ENCODE peak calls at places on chromosomes 16 and 17, in four cellular contexts. R is transverse colon, D is GM23338, P is K562. A is an unnamed sample.

GRCh38 chr16:67164599-67165061 is at the start of gene HSF4:
- DNase-seq in D (no peak), P (peak), R (peak), A (no peak)

GRCh38 chr16:66874079-66874775 is 6.1 kb upstream of the PDP2 start:
- DNase-seq in P (no peak), D (peak), R (no peak), A (no peak)

GRCh38 chr17:27339836-27340550 is 46.1 kb downstream of the WSB1 start:
- DNase-seq in R (no peak), P (peak), D (no peak), A (no peak)

GRCh38 chr16:2776500-2777139 is 460 bp downstream of the ELOB start:
- DNase-seq in D (peak), P (peak), R (no peak), A (no peak)

GRCh38 chr16:69620564-69620963 is 54.8 kb downstream of the NFAT5 start:
- DNase-seq in D (no peak), R (no peak), P (no peak), A (no peak)

GRCh38 chr17:21573961-21574610 is 118.2 kb upstream of the KCNJ18 start:
- DNase-seq in D (no peak), R (peak), P (no peak), A (no peak)

GRCh38 chr17:47210105-47210504 is 957 bp downstream of the MYL4 start:
- DNase-seq in D (no peak), R (no peak), P (no peak), A (no peak)

GRCh38 chr17:77120866-77121265 is 19.9 kb upstream of the SEC14L1 start:
- DNase-seq in R (no peak), D (no peak), P (no peak), A (peak)

GRCh38 chr16:86576591-86577313 is 1.6 kb upstream of the FOXL1 start:
- DNase-seq in D (peak), R (no peak), P (peak), A (no peak)

GRCh38 chr17:12918132-12918531 is 99.7 kb downstream of the ELAC2 start:
- DNase-seq in P (no peak), D (no peak), R (no peak), A (no peak)

GRCh38 chr17:59845595-59846390 is 47.0 kb downstream of the TUBD1 start:
- DNase-seq in R (peak), P (peak), D (peak), A (peak)

GRCh38 chr16:9092963-9093477 is 1.6 kb downstream of the HAPSTR1 start:
- DNase-seq in R (peak), D (peak), P (no peak), A (no peak)

GRCh38 chr17:42667088-42667951 is 8.2 kb downstream of the TUBG2 start:
- DNase-seq in P (no peak), R (peak), D (no peak), A (peak)

DNA sequence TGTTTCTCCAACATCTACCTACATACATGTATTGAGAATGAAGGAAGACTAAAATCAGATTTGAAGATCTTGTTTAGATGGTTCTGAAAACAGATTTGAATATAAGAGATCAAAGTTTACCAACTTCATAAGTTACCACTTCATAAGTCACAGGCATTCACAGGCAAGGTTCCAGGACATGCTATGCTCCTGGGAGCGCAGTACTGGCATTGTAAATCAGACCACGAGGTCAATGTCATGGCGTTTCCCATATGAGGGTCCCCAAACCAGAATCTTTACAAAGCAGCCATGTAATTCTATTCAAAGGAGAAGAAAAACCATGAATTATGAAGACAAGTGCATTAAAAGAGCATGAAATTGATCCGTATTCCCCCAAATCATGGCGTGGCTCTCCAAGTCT is 3.0 kb downstream of the CDH11 start:
- DNase-seq in P (no peak), D (no peak), R (no peak), A (no peak)
- H3K4me3 ChIP-seq in P (no peak), D (no peak), R (no peak), A (peak)

GRCh38 chr17:40068917-40069750 is 6.4 kb downstream of the THRA start:
- DNase-seq in P (peak), R (peak), D (peak), A (peak)

GRCh38 chr17:40070895-40071719 is 8.3 kb downstream of the THRA start:
- DNase-seq in D (peak), R (peak), P (peak), A (no peak)

GRCh38 chr17:40068584-40068916 is 5.8 kb downstream of the THRA start:
- DNase-seq in D (no peak), R (no peak), P (no peak), A (no peak)

GRCh38 chr17:40070644-40070894 is 7.8 kb downstream of the THRA start:
- DNase-seq in D (no peak), P (no peak), R (no peak), A (no peak)

DNA sequence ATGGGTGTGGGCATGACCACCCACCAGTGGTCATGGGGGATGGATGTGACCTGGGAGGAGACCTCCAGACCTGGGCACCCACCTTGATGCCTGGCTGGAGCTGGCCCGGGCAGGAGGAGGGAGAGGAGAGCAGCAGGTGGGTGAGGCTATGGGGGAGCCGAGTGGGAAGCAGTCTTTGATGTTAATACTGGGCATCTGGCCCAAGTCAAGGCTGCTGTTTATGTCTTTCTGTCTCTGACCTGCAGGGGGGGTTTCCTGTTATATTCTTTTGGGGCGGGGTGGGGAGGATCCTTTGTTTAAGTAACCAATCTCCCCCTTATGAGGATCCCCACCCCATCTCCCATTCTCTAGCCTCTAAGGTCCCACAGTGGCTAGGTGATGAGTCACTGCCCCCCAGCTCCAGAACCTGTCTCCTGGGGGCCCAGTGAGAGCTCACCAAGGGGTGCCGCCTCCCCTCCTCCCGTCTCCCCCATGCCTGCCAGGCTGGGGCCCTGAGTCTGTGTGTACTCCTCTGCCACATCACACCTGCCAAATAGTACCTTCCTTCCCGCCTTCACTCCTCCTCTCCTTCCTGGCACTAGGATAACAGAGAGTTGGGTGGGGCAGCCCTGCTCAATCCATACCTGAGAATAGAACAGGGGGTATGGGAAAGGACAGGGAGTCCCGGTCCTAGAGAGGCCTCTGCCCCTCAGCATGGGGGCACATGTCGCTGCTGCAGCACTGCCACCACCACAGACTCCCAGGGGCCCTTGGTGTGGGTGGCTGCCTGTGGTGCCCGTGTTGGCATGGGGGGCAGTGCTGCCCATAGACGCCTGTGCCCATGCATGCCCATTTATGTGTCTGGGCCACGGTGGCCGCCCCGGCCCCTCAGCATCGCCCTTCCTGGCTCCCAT is 7.2 kb downstream of the THRA start:
- DNase-seq in P (peak), D (peak), R (peak), A (no peak)
- TF ChIP-seq POLR2AphosphoS5 in P (no peak), D (no peak), R (peak), A (peak)

DNA sequence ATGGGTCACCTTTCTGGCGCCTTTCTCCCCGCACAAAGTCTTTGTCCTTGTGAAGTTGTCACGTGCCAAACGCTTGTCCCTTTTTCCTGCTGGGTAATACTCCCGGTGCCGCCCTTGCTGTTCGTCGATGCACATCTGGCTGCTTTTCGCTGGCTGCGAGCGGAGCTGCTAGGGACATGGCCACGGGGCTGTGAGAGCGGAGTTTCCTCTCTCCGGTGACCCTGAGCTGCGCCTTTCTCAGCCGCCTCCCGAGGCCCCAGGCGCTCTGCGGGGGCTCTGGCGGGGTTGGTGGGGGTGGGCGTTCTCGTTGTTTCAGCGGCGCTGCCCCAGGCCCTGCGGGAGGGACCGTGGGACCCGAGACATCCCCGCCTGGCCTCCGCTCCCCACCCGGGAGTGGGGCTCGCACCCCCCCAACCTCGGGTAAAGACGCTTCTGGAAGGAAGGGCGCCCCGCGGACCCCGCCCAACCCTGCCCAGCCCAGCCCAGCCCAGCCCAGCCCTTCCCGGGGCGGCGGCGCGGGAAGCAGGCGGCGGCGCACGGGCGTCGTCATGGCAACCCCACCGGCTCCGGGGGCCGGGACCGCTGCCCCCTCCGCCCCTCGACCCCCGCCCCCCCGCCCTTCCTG is 12.2 kb downstream of the CHMP6 start:
- DNase-seq in R (peak), D (peak), P (peak), A (no peak)
- H3K4me3 ChIP-seq in R (no peak), D (peak), P (peak), A (peak)

GRCh38 chr17:19378416-19379293 is at the start of gene MAPK7:
- DNase-seq in D (peak), R (peak), P (peak), A (no peak)

GRCh38 chr17:19379306-19380075 is 1.2 kb downstream of the MAPK7 start:
- DNase-seq in R (no peak), D (no peak), P (no peak), A (no peak)

GRCh38 chr17:19380551-19381284 is 2.4 kb downstream of the MAPK7 start:
- DNase-seq in R (no peak), P (no peak), D (no peak), A (no peak)

GRCh38 chr17:19376799-19377198 is 1.5 kb upstream of the MAPK7 start:
- DNase-seq in P (no peak), R (no peak), D (no peak), A (no peak)

DNA sequence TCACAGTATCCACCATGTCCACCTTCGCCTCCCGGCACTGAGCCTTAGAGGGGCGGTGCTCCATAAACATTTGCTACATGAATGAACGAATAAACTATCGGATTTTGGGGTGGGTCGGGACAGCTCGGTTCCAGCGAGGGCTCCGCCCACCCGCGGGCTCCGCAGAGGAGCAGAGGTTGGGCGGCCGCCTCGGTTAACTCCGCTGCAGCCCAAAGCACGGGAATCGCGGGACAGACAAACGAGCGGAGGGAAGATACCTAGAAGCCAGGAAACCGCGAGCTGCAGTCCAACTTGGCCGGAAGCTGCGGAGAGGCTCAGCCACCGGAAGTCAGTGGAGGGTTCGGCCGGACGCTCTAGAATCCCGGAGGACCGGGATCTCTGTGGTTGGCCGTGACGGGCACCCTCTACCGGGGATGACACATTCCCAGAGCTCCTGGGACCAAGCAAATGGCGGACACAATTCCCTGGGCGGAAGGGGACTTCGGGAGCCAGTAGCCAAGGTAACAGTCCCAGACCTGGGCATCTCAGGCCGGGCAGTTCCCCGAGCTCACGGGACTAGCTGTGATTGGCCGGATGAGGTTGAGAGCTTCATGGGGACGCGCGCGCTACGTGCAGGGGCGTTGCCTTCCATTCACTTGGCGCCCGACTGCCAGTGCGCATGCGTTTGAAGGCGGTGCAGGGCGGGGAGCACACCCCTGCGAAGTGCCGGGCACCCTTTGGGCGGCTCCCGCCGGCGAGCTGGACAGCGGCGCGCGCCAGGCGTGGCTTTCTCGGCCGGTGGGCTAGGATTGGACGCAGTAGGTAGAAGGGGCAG is 489 bp upstream of the MAPK7 start:
- DNase-seq in P (peak), R (peak), D (peak), A (peak)
- TF ChIP-seq POLR2AphosphoS5 in P (peak), R (peak), D (peak), A (peak)

GRCh38 chr16:50203681-50204080 is 50.6 kb downstream of the TENT4B start:
- DNase-seq in R (no peak), P (no peak), D (no peak), A (no peak)
- H3K4me3 ChIP-seq in R (no peak), P (no peak), D (no peak), A (no peak)

GRCh38 chr17:80991645-80992076 is at the start of gene CHMP6:
- DNase-seq in P (peak), R (peak), D (peak), A (peak)
- TF ChIP-seq POLR2AphosphoS5 in P (no peak), R (peak), D (no peak), A (peak)

DNA sequence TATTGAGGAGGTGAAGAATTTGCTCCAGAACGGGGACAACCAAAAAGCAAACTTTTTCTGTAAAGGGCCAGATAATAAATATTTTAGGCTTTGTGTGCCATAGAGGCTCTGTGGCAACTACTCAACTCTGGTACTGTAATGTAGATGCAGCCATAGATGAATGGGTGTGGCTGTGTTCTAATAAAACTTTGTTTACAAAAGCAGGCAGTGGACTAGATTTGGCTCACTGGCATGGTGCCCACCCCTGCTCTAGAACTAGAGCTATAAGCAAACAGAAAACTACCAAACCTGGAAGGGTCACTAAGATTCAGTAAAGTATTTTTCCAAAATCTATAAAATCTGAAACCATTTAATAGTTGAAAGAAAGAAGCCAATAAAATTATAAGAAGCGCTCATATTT is 24.6 kb upstream of the SMURF2 start:
- DNase-seq in P (no peak), R (peak), D (no peak), A (no peak)
- H3K4me3 ChIP-seq in P (no peak), R (no peak), D (no peak), A (no peak)

DNA sequence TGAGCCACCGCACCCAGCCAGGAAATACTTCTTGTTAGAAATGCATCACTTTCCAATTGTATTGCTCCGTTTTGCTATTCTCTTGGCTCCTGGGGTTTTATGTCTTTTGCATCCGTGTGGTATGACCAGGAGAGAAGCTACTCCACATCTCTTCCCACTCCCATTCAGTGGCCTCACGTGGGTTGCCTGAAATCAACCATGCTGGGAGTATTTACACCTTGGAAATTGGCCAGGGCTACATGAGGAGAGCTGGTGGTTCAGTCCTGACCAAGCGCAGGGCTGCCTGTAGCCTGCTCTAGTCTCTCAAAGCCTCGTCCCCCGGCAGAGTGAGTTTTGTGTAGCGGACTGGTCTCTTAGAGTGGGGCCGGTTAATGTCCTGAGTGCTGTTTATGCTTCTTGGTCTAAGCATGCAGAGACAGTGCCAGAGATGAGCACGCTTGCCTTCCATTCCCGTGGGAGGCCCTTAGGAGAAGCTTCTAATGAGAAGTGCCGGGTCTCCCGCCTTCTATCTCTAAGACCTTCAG is 3.8 kb downstream of the WFDC1 start:
- DNase-seq in P (no peak), D (no peak), R (peak), A (no peak)
- TF ChIP-seq POLR2AphosphoS5 in P (no peak), D (no peak), R (peak), A (no peak)

DNA sequence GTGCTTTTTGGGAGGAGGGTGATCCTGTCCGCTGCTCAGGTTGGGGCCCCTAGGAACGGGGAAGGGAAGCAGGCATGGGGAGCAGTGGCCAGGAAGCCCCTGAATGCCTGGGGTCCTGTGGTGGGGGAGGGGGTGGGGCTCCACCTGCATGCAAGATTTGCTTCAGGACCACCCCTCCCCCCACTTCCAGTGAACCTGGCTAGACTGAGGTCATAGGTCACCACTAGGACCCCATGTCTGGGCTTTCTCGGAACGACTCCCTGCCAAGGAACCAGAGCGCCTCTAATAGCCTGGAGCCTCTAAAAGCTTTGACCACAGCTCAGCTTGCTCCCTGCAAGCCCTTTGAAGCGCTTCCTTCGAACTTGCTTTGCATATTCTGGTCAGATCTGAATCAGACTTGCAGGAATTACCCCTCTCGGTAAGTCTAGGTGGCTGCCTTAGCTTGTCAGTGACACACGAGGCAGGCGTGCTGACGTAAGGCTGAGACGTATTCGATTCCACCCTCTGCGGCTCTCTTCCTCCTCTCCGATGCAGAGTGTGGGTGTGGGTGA is 3.6 kb downstream of the SOCS3 start:
- DNase-seq in P (no peak), D (peak), R (peak), A (no peak)
- H3K4me3 ChIP-seq in P (no peak), D (peak), R (no peak), A (peak)